ENCODE peak calls at places on chromosomes 5 and 9, in six cellular contexts. G is AG09319; U is fibroblast of lung; L is activated naive CD4-positive, alpha-beta T cell; Y is stromal cell of bone marrow; R is fibroblast of the aortic adventitia. W is an unnamed sample.

GRCh38 chr5:122674412-122674811 is 100.5 kb upstream of the SNX2 start:
- DNase-seq in G (no peak), U (no peak), L (no peak), Y (no peak), R (peak; percentile 40), W (no peak)

GRCh38 chr5:41370482-41370881 is 139.9 kb downstream of the PLCXD3 start:
- DNase-seq in G (no peak), U (no peak), L (no peak), Y (no peak), R (no peak), W (no peak)

GRCh38 chr9:135613946-135614805 is 25.2 kb downstream of the GLT6D1 start:
- DNase-seq in G (no peak), U (no peak), L (no peak), Y (no peak), R (no peak), W (no peak)

GRCh38 chr5:147853372-147853987 is 22.0 kb upstream of the SPINK1 start:
- DNase-seq in G (no peak), U (no peak), L (no peak), Y (no peak), R (no peak), W (no peak)

GRCh38 chr5:174532453-174533126 is 191.8 kb upstream of the MSX2 start:
- DNase-seq in G (peak; percentile 82), U (peak; percentile 97), L (no peak), Y (peak; percentile 88), R (peak; percentile 95), W (no peak)

GRCh38 chr9:92717201-92718085 is 47.2 kb downstream of the BICD2 start:
- DNase-seq in G (no peak), U (no peak), L (no peak), Y (no peak), R (no peak), W (no peak)

GRCh38 chr5:1244976-1245375 is 19.8 kb downstream of the SLC6A18 start:
- DNase-seq in G (no peak), U (no peak), L (no peak), Y (no peak), R (no peak), W (no peak)

GRCh38 chr5:6576861-6577501 is 55.9 kb downstream of the NSUN2 start:
- DNase-seq in G (peak; percentile 24), U (peak; percentile 61), L (no peak), Y (no peak), R (peak; percentile 77), W (peak; percentile 23)

GRCh38 chr9:89864257-89864656 is 259.4 kb downstream of the GADD45G start:
- DNase-seq in G (no peak), U (no peak), L (no peak), Y (no peak), R (no peak), W (no peak)

GRCh38 chr5:33761139-33761538 is 130.7 kb downstream of the ADAMTS12 start:
- DNase-seq in G (no peak), U (peak; percentile 75), L (no peak), Y (no peak), R (no peak), W (peak; percentile 69)

GRCh38 chr5:111993242-111993641 is 236.2 kb upstream of the NREP start:
- DNase-seq in G (no peak), U (no peak), L (no peak), Y (no peak), R (no peak), W (no peak)

GRCh38 chr5:142587354-142587965 is 98.4 kb downstream of the FGF1 start:
- DNase-seq in G (no peak), U (peak; percentile 28), L (no peak), Y (no peak), R (peak; percentile 49), W (no peak)

GRCh38 chr5:78691073-78691960 is 42.7 kb upstream of the LHFPL2 start:
- DNase-seq in G (no peak), U (no peak), L (no peak), Y (no peak), R (no peak), W (no peak)

GRCh38 chr5:80083115-80083890 is 48.2 kb downstream of the THBS4 start:
- DNase-seq in G (peak; percentile 56), U (peak; percentile 75), L (no peak), Y (peak; percentile 53), R (peak; percentile 80), W (no peak)

GRCh38 chr5:567664-568060 is 43.4 kb upstream of the SLC9A3 start:
- DNase-seq in G (no peak), U (no peak), L (no peak), Y (no peak), R (no peak), W (no peak)

GRCh38 chr9:136545065-136545965 is 533 bp downstream of the NOTCH1 start:
- DNase-seq in G (no peak), U (no peak), L (peak; percentile 39), Y (no peak), R (no peak), W (no peak)

GRCh38 chr5:106822851-106823250 is 847.9 kb downstream of the EFNA5 start:
- DNase-seq in G (no peak), U (no peak), L (no peak), Y (no peak), R (no peak), W (no peak)

GRCh38 chr9:72526901-72527800 is 5.7 kb downstream of the TMC1 start:
- DNase-seq in G (peak; percentile 86), U (peak; percentile 95), L (peak; percentile 64), Y (peak; percentile 92), R (peak; percentile 91), W (no peak)

GRCh38 chr9:126734877-126735276 is 70.0 kb upstream of the ZBTB43 start:
- DNase-seq in G (no peak), U (no peak), L (no peak), Y (no peak), R (no peak), W (no peak)

GRCh38 chr5:94173100-94173499 is 431.7 kb upstream of the POU5F2 start:
- DNase-seq in G (no peak), U (no peak), L (no peak), Y (no peak), R (no peak), W (no peak)

GRCh38 chr5:1881273-1881586 is 1.5 kb downstream of the IRX4 start:
- DNase-seq in G (no peak), U (no peak), L (no peak), Y (no peak), R (peak; percentile 16), W (no peak)

GRCh38 chr5:106393276-106393675 is 1277.5 kb downstream of the EFNA5 start:
- DNase-seq in G (no peak), U (no peak), L (no peak), Y (no peak), R (no peak), W (no peak)

GRCh38 chr5:16690243-16690839 is 73.5 kb upstream of the RETREG1 start:
- DNase-seq in G (no peak), U (peak; percentile 29), L (no peak), Y (peak; percentile 22), R (peak; percentile 58), W (peak; percentile 17)

GRCh38 chr5:111998871-111999270 is 241.9 kb upstream of the NREP start:
- DNase-seq in G (no peak), U (no peak), L (no peak), Y (no peak), R (no peak), W (no peak)

GRCh38 chr5:133109655-133110483 is 58.1 kb downstream of the HSPA4 start:
- DNase-seq in G (no peak), U (no peak), L (no peak), Y (peak; percentile 10), R (peak; percentile 70), W (no peak)

GRCh38 chr9:113568481-113569321 is 105.2 kb downstream of the RGS3 start:
- DNase-seq in G (no peak), U (no peak), L (no peak), Y (no peak), R (no peak), W (no peak)